ENCODE peak calls at places on chromosomes 6 and 20, in seven cellular contexts. H, G, P, F, Q, J and S are unnamed samples.
A peak's percentile ranks its signal among the peaks of the same experiment; 100 is the strongest.

GRCh38 chr6:26204332-26205160 is 117.3 kb downstream of the HFE start:
- DNase-seq in H (peak; percentile 93), G (peak; percentile 97), P (peak; percentile 91), F (peak; percentile 89), Q (peak; percentile 98), J (peak; percentile 94), S (peak; percentile 85)

GRCh38 chr20:59783020-59784010 is 150.1 kb downstream of the SYCP2 start:
- DNase-seq in H (no peak), G (peak; percentile 90), P (peak; percentile 67), F (no peak), Q (peak; percentile 95), J (peak; percentile 77), S (no peak)

GRCh38 chr6:111750753-111751684 is 122.2 kb downstream of the FYN start:
- DNase-seq in H (no peak), G (no peak), P (no peak), F (no peak), Q (peak; percentile 73), J (no peak), S (no peak)

GRCh38 chr20:35735828-35736470 is 6.1 kb downstream of the RBM39 start:
- DNase-seq in H (no peak), G (no peak), P (no peak), F (no peak), Q (no peak), J (no peak), S (no peak)

GRCh38 chr6:118524686-118525085 is 23.4 kb upstream of the PLN start:
- DNase-seq in H (no peak), G (no peak), P (no peak), F (no peak), Q (peak; percentile 76), J (no peak), S (no peak)

GRCh38 chr20:14951105-14951504 is 613.7 kb upstream of the FLRT3 start:
- DNase-seq in H (no peak), G (no peak), P (no peak), F (no peak), Q (no peak), J (no peak), S (no peak)

GRCh38 chr6:116152620-116153019 is 26.7 kb upstream of the COL10A1 start:
- DNase-seq in H (no peak), G (no peak), P (no peak), F (no peak), Q (no peak), J (no peak), S (no peak)

GRCh38 chr6:32163559-32164258 is 686 bp upstream of the EGFL8 start:
- DNase-seq in H (no peak), G (no peak), P (no peak), F (no peak), Q (no peak), J (peak; percentile 66), S (no peak)

GRCh38 chr6:116402108-116402507 is 31.4 kb downstream of the DSE start:
- DNase-seq in H (no peak), G (no peak), P (no peak), F (no peak), Q (no peak), J (no peak), S (no peak)

GRCh38 chr6:11208267-11208666 is 24.2 kb downstream of the NEDD9 start:
- DNase-seq in H (no peak), G (no peak), P (no peak), F (no peak), Q (peak; percentile 26), J (no peak), S (no peak)

GRCh38 chr20:25686081-25687077 is 10.3 kb downstream of the ZNF337 start:
- DNase-seq in H (no peak), G (peak; percentile 74), P (no peak), F (no peak), Q (peak; percentile 59), J (peak; percentile 20), S (no peak)

GRCh38 chr20:17873410-17874270 is 95.0 kb downstream of the SNX5 start:
- DNase-seq in H (peak; percentile 96), G (no peak), P (peak; percentile 92), F (peak; percentile 88), Q (peak; percentile 81), J (peak; percentile 94), S (peak; percentile 65)
- H3K4me1 ChIP-seq in H (peaks cover 17% of the 10 kb centered on the region), G (peaks cover 30% of the 10 kb centered on the region), P (peaks cover 37% of the 10 kb centered on the region), F (peaks cover 44% of the 10 kb centered on the region), Q (peaks cover 5% of the 10 kb centered on the region), J (peaks cover 15% of the 10 kb centered on the region), S (peaks cover 20% of the 10 kb centered on the region)

GRCh38 chr20:22390543-22390903 is 193.8 kb downstream of the FOXA2 start:
- DNase-seq in H (no peak), G (no peak), P (no peak), F (no peak), Q (no peak), J (no peak), S (no peak)
- H3K27me3 ChIP-seq in H (no peaks in the 10 kb centered on the region), G (no peaks in the 10 kb centered on the region), P (peaks cover 22% of the 10 kb centered on the region), F (peaks cover 11% of the 10 kb centered on the region), Q (no peaks in the 10 kb centered on the region), J (no peaks in the 10 kb centered on the region), S (no peaks in the 10 kb centered on the region)

DNA sequence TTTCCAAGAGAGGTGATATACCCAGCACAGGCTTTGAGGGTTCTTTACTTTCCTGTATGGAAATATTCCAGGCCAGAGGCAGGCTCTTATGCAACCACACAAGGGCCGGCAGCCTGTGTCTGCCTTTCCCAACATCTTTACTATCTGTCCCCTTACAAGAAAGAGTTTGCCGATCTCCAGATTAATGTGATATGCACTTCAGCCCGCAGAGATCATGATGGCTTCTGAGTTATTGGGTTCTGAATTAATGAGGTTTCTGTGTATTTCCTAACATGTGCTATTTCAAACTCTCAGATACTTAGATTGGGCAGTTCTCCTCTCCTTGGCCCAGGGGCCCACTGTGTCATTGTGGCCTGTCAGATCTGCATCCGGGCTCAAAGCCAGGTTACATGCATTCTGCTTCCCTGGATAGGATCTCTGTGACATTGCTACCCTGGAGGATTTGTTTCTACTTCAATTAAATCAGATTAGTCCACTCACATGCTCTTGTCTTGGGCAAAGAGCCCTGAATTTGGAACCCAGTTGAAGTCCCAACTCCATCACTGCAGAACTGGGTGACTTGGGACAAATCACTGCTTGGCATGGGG is 56.5 kb downstream of the TGM2 start:
- DNase-seq in H (no peak), G (peak; percentile 91), P (no peak), F (peak; percentile 62), Q (peak; percentile 24), J (peak; percentile 75), S (no peak)
- H3K27ac ChIP-seq in H (no peak overlapping the region), G (peak overlapping the region; percentile 75), P (peak overlapping the region; percentile 22), F (peak overlapping the region; percentile 92), Q (no peak overlapping the region), J (peak overlapping the region; percentile 100), S (peak overlapping the region; percentile 83)

DNA sequence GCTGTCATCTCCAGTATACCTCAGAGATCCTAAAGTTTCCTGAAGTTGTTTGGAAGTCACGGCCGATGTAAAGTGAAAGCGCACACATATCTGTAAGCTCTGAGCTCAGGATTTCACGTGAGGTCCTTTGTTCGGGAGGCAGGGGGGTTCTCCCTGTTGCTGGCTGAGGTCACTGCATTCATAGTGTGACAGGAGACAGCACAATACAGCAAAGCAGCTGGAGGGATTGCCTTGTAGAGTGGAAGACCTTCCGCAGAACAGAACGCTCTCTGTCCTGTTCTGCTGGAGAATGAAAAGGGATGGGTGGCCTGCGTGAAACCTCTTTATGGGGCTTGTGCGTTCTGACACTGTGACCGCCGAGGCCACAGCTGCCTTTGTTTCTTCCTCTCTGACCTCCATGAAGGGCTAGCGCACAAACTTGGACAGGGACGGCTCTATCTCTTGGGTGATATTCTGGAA is 13.4 kb upstream of the SERPINB1 start:
- DNase-seq in H (no peak), G (no peak), P (no peak), F (peak; percentile 48), Q (no peak), J (no peak), S (no peak)
- H3K4me1 ChIP-seq in H (peaks cover 11% of the 10 kb centered on the region), G (peaks cover 36% of the 10 kb centered on the region), P (peaks cover 28% of the 10 kb centered on the region), F (peaks cover 56% of the 10 kb centered on the region), Q (peaks cover 3% of the 10 kb centered on the region), J (peaks cover 15% of the 10 kb centered on the region), S (peaks cover 24% of the 10 kb centered on the region)